ENCODE peak calls at places on chromosomes 6 and 20, in five cellular contexts. A, B, T, G and N are unnamed samples.

GRCh38 chr6:140303218-140303949 is 928.9 kb upstream of the CITED2 start:
- DNase-seq in A (peak; percentile 8), B (no peak), T (no peak), G (no peak), N (no peak)

GRCh38 chr20:60302875-60303274 is 344.7 kb downstream of the CDH26 start:
- DNase-seq in A (peak; percentile 14), B (no peak), T (no peak), G (no peak), N (no peak)

GRCh38 chr20:44734938-44735337 is 10.7 kb upstream of the KCNK15 start:
- DNase-seq in A (peak; percentile 68), B (no peak), T (no peak), G (peak; percentile 85), N (no peak)

GRCh38 chr6:70763754-70764153 is 96.1 kb downstream of the SMAP1 start:
- DNase-seq in A (peak; percentile 8), B (no peak), T (no peak), G (peak; percentile 1), N (no peak)

GRCh38 chr6:20156824-20157223 is 55.4 kb downstream of the MBOAT1 start:
- DNase-seq in A (no peak), B (no peak), T (no peak), G (no peak), N (no peak)

GRCh38 chr20:472137-472846 is 10.0 kb upstream of the TBC1D20 start:
- DNase-seq in A (no peak), B (no peak), T (no peak), G (no peak), N (no peak)

GRCh38 chr6:70103798-70104197 is 199.1 kb downstream of the COL9A1 start:
- DNase-seq in A (peak; percentile 3), B (peak; percentile 5), T (no peak), G (no peak), N (no peak)

GRCh38 chr20:62800314-62801259 is 4.0 kb upstream of the OGFR start:
- DNase-seq in A (no peak), B (no peak), T (no peak), G (no peak), N (no peak)

GRCh38 chr20:49306903-49307336 is 29.1 kb upstream of the ZNFX1 start:
- DNase-seq in A (no peak), B (no peak), T (no peak), G (no peak), N (no peak)

GRCh38 chr6:27684264-27685211 is 211.6 kb upstream of the ZNF184 start:
- DNase-seq in A (peak; percentile 92), B (peak; percentile 28), T (no peak), G (peak; percentile 68), N (peak; percentile 53)

GRCh38 chr6:129828229-129828628 is 32.9 kb downstream of the TMEM244 start:
- DNase-seq in A (no peak), B (no peak), T (no peak), G (no peak), N (no peak)

GRCh38 chr20:1555952-1556351 is 1.6 kb downstream of the SIRPD start:
- DNase-seq in A (no peak), B (no peak), T (no peak), G (no peak), N (no peak)

GRCh38 chr6:109165392-109165964 is 70.2 kb downstream of the CEP57L1 start:
- DNase-seq in A (peak; percentile 41), B (no peak), T (no peak), G (peak; percentile 89), N (no peak)

GRCh38 chr6:35727206-35727934 is 9.5 kb upstream of the ARMC12 start:
- DNase-seq in A (peak; percentile 76), B (peak; percentile 68), T (peak; percentile 61), G (peak; percentile 97), N (no peak)

GRCh38 chr6:7086488-7086887 is 21.3 kb upstream of the RREB1 start:
- DNase-seq in A (no peak), B (no peak), T (no peak), G (peak; percentile 30), N (peak; percentile 56)

GRCh38 chr6:138007014-138007472 is 100.2 kb downstream of the PERP start:
- DNase-seq in A (peak; percentile 85), B (peak; percentile 32), T (no peak), G (peak; percentile 16), N (no peak)

GRCh38 chr6:138005846-138006245 is 101.4 kb downstream of the PERP start:
- DNase-seq in A (no peak), B (no peak), T (no peak), G (no peak), N (no peak)

GRCh38 chr6:138000955-138001354 is 106.3 kb downstream of the PERP start:
- DNase-seq in A (no peak), B (no peak), T (no peak), G (no peak), N (no peak)

GRCh38 chr6:138001750-138002349 is 105.4 kb downstream of the PERP start:
- DNase-seq in A (peak; percentile 43), B (peak; percentile 57), T (peak; percentile 69), G (peak; percentile 63), N (no peak)

DNA sequence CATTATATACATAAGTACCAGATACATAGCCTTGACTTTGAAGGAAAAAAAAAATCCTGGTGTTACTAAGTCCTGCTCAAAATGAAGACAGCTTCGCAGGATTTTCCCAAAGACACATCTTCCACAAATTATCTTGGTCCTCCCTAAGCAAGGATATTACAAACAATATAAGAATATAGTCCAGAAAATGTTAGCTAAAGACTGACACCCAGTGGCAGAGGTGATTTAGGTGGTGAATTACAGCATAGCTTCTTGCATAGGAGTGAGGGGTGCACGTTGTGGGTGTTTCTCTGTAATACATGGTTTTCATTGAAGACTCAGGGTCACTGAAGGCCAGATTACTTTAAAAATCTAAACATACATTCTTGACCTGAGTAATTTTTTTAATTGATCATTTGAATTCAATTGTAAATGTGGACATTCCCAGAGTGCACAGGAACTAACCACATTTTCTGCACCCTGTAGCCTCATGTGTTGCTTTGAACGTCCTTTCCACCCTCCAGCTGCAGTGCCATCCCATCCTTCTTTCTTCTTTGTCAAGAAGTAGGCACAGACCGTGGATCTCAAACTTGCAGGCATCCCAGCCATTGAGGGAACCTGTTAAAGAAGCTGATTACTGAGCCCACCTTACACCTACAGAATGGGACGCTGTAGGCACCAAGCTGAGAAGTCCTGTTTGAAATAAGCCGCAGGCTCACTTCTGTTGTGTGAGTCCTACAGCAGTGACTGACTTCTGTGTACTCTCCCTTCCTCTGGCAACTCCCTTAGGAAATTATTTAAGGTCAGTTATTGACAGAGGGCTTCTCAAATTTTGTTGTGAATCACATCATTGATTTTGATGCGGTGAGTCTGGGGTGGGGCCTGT is 102.6 kb downstream of the PERP start:
- DNase-seq in A (peak; percentile 48), B (peak; percentile 61), T (no peak), G (peak; percentile 49), N (no peak)
- TF ChIP-seq CTCF in A (peak; percentile 60), B (peak; percentile 89), T (peak; percentile 58), G (peak; percentile 50), N (peak; percentile 50)

GRCh38 chr6:125753937-125754259 is 4.5 kb downstream of the HEY2 start:
- DNase-seq in A (no peak), B (no peak), T (no peak), G (no peak), N (no peak)
- TF ChIP-seq CTCF in A (no peak), B (peak; percentile 59), T (no peak), G (no peak), N (peak; percentile 19)

GRCh38 chr6:145814035-145814500 is 527 bp downstream of the FBXO30 start:
- DNase-seq in A (peak; percentile 60), B (peak; percentile 47), T (no peak), G (peak; percentile 31), N (no peak)

GRCh38 chr6:145813285-145814034 is 1.1 kb downstream of the FBXO30 start:
- DNase-seq in A (peak; percentile 68), B (peak; percentile 20), T (no peak), G (peak; percentile 66), N (no peak)

GRCh38 chr6:145815875-145816274 is 1.3 kb upstream of the FBXO30 start:
- DNase-seq in A (no peak), B (peak; percentile 39), T (no peak), G (no peak), N (no peak)

GRCh38 chr6:145815351-145815772 is 767 bp upstream of the FBXO30 start:
- DNase-seq in A (no peak), B (no peak), T (no peak), G (peak; percentile 34), N (no peak)

DNA sequence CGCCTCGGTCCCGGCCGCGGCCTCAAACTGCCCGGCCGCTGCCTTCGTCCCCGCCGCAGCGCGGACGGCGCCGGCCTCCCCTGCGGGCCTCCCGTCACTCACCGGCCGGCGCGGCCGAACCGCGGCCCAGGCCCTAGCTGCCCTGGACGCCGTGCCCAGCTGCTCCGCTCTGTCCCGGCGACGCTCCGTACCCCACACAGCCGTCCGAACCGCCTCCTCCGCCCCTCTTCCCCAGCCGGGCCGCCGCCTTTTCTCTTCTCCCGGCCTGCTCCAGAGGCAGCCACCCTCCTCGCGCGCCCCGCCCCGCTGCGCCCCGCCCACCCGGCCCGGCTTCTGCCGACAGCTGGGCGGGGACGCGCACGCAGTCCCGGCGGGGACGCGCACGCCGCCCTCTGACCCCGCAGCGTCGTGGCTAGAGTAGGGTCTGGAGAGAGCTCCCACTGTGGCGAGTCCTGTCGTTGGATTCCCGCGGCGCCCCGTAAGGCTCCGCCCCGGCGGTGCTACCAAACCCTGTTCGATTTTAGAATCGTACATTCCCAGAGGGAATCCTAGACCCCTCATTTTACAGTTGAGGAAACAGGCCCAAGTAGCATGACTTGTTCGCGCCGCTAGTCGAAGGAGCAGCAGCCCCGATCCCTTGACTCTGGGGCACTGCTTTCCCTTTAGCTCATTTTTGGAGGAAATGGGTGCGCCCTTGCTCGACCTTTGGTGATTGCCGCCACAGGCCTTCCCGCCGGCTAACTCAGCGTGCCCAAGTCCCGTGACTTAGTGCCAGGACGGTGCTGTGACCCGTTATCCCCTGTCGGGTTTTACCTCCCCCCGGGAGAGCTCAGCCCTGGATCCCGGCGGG is at the start of gene FBXO30:
- DNase-seq in A (peak; percentile 83), B (peak; percentile 90), T (peak; percentile 75), G (peak; percentile 93), N (peak; percentile 78)
- TF ChIP-seq CTCF in A (no peak), B (peak; percentile 18), T (peak; percentile 46), G (no peak), N (no peak)

GRCh38 chr6:151676460-151676807 is 131.0 kb upstream of the ESR1 start:
- DNase-seq in A (no peak), B (no peak), T (no peak), G (no peak), N (no peak)
- TF ChIP-seq CTCF in A (no peak), B (no peak), T (no peak), G (no peak), N (no peak)

GRCh38 chr20:2757001-2757400 is 43.4 kb downstream of the CPXM1 start:
- DNase-seq in A (no peak), B (no peak), T (no peak), G (no peak), N (no peak)
- TF ChIP-seq CTCF in A (no peak), B (no peak), T (no peak), G (no peak), N (no peak)

GRCh38 chr20:58028123-58028522 is 200.3 kb downstream of the ANKRD60 start:
- DNase-seq in A (no peak), B (no peak), T (no peak), G (no peak), N (no peak)
- TF ChIP-seq CTCF in A (peak; percentile 58), B (peak; percentile 45), T (peak; percentile 33), G (no peak), N (peak; percentile 32)

GRCh38 chr6:127554435-127555006 is 22.5 kb upstream of the C6orf58 start:
- DNase-seq in A (peak; percentile 41), B (peak; percentile 14), T (no peak), G (peak; percentile 50), N (no peak)
- TF ChIP-seq CTCF in A (peak; percentile 73), B (peak; percentile 64), T (peak; percentile 54), G (peak; percentile 60), N (no peak)

GRCh38 chr6:161836643-161837448 is 563.0 kb upstream of the AGPAT4 start:
- DNase-seq in A (no peak), B (no peak), T (no peak), G (peak; percentile 10), N (no peak)
- TF ChIP-seq CTCF in A (peak; percentile 3), B (peak; percentile 38), T (peak; percentile 63), G (peak; percentile 10), N (no peak)

GRCh38 chr6:13873288-13874190 is 51.2 kb upstream of the RNF182 start:
- DNase-seq in A (peak; percentile 33), B (peak; percentile 49), T (no peak), G (peak; percentile 22), N (no peak)
- TF ChIP-seq CTCF in A (peak; percentile 88), B (peak; percentile 84), T (peak; percentile 70), G (peak; percentile 71), N (peak; percentile 66)